ENCODE peak calls at places on chromosomes 11 and 22, in seven cellular contexts. V, X, E, H, P, B and I are unnamed samples.

GRCh38 chr11:32758291-32758690 is 36.2 kb downstream of the CCDC73 start:
- DNase-seq in V (no peak), X (no peak), E (no peak), H (no peak), P (no peak), B (no peak), I (no peak)

GRCh38 chr11:67279589-67280340 is 9.3 kb upstream of the ANKRD13D start:
- DNase-seq in V (no peak), X (no peak), E (no peak), H (no peak), P (no peak), B (no peak), I (no peak)

GRCh38 chr11:64848779-64849599 is 4.5 kb upstream of the CDC42BPG start:
- DNase-seq in V (no peak), X (peak), E (no peak), H (no peak), P (peak), B (peak), I (no peak)

GRCh38 chr22:38923463-38924196 is 33.8 kb upstream of the APOBEC3A start:
- DNase-seq in V (peak), X (peak), E (peak), H (peak), P (no peak), B (no peak), I (no peak)

GRCh38 chr11:76266269-76266668 is 60.0 kb upstream of the WNT11 start:
- DNase-seq in V (no peak), X (no peak), E (peak), H (peak), P (no peak), B (no peak), I (no peak)

GRCh38 chr11:116035972-116036371 is 531.8 kb upstream of the CADM1 start:
- DNase-seq in V (no peak), X (no peak), E (no peak), H (no peak), P (no peak), B (no peak), I (no peak)

GRCh38 chr11:63404536-63404935 is 35.0 kb downstream of the SLC22A9 start:
- DNase-seq in V (no peak), X (peak), E (no peak), H (no peak), P (no peak), B (no peak), I (no peak)

GRCh38 chr22:42277988-42278776 is 7.7 kb upstream of the TCF20 start:
- DNase-seq in V (peak), X (no peak), E (no peak), H (no peak), P (no peak), B (no peak), I (no peak)

GRCh38 chr11:28793282-28793738 is 685.1 kb downstream of the METTL15 start:
- DNase-seq in V (no peak), X (no peak), E (no peak), H (no peak), P (no peak), B (no peak), I (no peak)

GRCh38 chr11:68043349-68044144 is 4.7 kb downstream of the TCIRG1 start:
- DNase-seq in V (no peak), X (peak), E (no peak), H (no peak), P (no peak), B (no peak), I (no peak)

GRCh38 chr11:94664336-94664735 is 97.2 kb downstream of the PIWIL4 start:
- DNase-seq in V (no peak), X (no peak), E (no peak), H (peak), P (no peak), B (no peak), I (no peak)

GRCh38 chr11:1888811-1889526 is 2.7 kb downstream of the PRR33 start:
- DNase-seq in V (no peak), X (no peak), E (no peak), H (no peak), P (no peak), B (peak), I (no peak)

GRCh38 chr11:66326261-66327111 is 9.6 kb upstream of the CD248 start:
- DNase-seq in V (no peak), X (no peak), E (no peak), H (no peak), P (peak), B (no peak), I (no peak)

GRCh38 chr11:353315-353857 is 15.9 kb upstream of the B4GALNT4 start:
- DNase-seq in V (no peak), X (peak), E (no peak), H (no peak), P (no peak), B (no peak), I (no peak)

GRCh38 chr22:46085831-46086576 is 64.3 kb upstream of the PPARA start:
- DNase-seq in V (peak), X (peak), E (no peak), H (peak), P (no peak), B (no peak), I (no peak)

GRCh38 chr22:43013355-43014061 is 1.4 kb downstream of the PACSIN2 start:
- DNase-seq in V (no peak), X (no peak), E (no peak), H (no peak), P (peak), B (no peak), I (no peak)

GRCh38 chr11:133382217-133382746 is 150.0 kb downstream of the OPCML start:
- DNase-seq in V (no peak), X (no peak), E (no peak), H (no peak), P (no peak), B (no peak), I (no peak)

GRCh38 chr11:70906101-70906500 is 346.3 kb downstream of the SHANK2 start:
- DNase-seq in V (no peak), X (no peak), E (no peak), H (no peak), P (no peak), B (no peak), I (no peak)
- H3K27ac ChIP-seq in V (no peak), X (no peak), E (no peak), H (no peak), P (no peak), B (no peak), I (no peak)

DNA sequence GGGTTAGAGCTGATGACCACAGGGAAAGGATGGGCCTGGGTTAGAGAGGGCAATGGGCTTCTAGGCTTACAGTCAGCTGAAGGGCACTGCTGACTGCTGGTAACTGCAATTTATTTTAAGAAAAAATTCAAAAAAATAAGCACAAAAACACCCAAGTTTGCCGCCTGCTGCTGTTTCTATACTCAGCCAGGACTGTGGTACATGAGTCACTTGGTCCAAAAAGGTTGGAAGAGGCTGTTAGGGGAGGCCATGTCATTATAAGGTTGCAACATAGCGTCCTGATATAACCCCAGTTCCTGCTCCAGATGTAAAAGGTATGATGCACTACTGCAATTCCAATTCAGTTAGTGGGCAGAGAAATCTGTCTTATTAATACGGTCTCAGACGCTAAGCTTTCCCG is 98.9 kb downstream of the ETS1 start:
- DNase-seq in V (no peak), X (no peak), E (no peak), H (no peak), P (no peak), B (no peak), I (no peak)
- H3K27ac ChIP-seq in V (no peak), X (no peak), E (no peak), H (no peak), P (no peak), B (peak), I (no peak)

GRCh38 chr22:29288837-29289236 is 17.6 kb upstream of the GAS2L1 start:
- DNase-seq in V (no peak), X (no peak), E (no peak), H (no peak), P (no peak), B (no peak), I (no peak)

GRCh38 chr22:29290061-29290460 is 16.4 kb upstream of the GAS2L1 start:
- DNase-seq in V (no peak), X (no peak), E (no peak), H (no peak), P (no peak), B (no peak), I (no peak)

GRCh38 chr22:29291215-29291614 is 15.2 kb upstream of the GAS2L1 start:
- DNase-seq in V (no peak), X (no peak), E (no peak), H (no peak), P (no peak), B (no peak), I (no peak)

GRCh38 chr22:29292379-29292778 is 14.1 kb upstream of the GAS2L1 start:
- DNase-seq in V (no peak), X (no peak), E (no peak), H (no peak), P (no peak), B (no peak), I (no peak)
- H3K27ac ChIP-seq in V (no peak), X (no peak), E (no peak), H (no peak), P (no peak), B (no peak), I (no peak)

DNA sequence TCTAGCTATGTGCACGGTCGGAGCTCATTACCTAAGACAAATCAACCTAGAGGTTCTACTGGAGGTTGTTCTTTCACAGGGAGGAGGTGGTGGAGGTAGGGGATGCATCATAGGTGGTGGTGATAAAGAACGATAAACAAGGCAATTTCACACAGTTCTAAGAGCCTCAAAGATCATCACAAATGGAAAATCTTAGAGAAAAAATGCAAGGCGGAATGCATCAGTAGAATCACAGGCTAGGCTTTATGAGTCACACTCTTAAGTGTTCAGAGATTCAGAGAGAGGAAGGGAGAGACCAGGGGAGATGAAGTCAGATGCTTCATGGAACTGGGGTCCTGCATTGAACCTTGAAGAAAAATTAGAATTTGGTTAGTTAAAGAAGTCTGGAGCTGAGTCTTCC is 58.3 kb downstream of the TMPRSS5 start:
- DNase-seq in V (no peak), X (no peak), E (no peak), H (no peak), P (no peak), B (no peak), I (no peak)
- H3K27ac ChIP-seq in V (no peak), X (no peak), E (no peak), H (no peak), P (no peak), B (no peak), I (no peak)

GRCh38 chr11:129596361-129596760 is 219.3 kb upstream of the TMEM45B start:
- DNase-seq in V (peak), X (no peak), E (no peak), H (no peak), P (no peak), B (no peak), I (no peak)
- H3K27ac ChIP-seq in V (peak), X (no peak), E (no peak), H (no peak), P (no peak), B (no peak), I (no peak)

DNA sequence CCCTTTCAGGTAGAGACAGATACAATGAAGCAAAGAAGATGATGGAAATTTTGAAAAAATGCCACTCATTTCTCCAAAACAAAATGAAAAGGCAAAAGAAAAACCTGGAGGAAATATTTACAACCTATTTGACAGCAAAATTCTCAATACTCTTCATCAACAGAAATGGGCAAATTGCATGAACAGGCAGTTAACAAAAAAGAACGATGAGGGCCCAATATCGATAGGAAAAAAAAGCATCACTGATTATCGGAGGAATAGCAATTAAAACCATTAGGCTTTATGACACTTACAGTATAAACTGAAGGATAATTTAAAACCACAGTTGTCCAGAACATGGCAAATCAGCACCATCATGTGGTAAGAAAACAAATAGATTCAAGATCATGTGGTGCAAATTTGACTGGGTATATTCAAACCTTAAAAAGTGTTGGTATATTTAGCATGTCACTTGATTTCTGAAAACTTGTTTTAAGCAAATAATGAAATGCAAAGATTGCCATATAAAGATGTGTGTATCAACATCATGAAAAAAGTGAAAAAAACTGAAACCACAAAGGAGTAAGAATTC is 222.9 kb downstream of the BRD1 start:
- DNase-seq in V (no peak), X (no peak), E (no peak), H (no peak), P (no peak), B (no peak), I (no peak)
- H3K27ac ChIP-seq in V (no peak), X (no peak), E (no peak), H (no peak), P (no peak), B (no peak), I (no peak)

GRCh38 chr22:17083811-17084540 is 824 bp upstream of the IL17RA start:
- DNase-seq in V (no peak), X (no peak), E (no peak), H (no peak), P (no peak), B (no peak), I (no peak)
- H3K27ac ChIP-seq in V (peak), X (peak), E (peak), H (peak), P (peak), B (peak), I (peak)

GRCh38 chr11:47467372-47467771 is 18.4 kb upstream of the RAPSN start:
- DNase-seq in V (no peak), X (no peak), E (no peak), H (no peak), P (no peak), B (no peak), I (no peak)
- H3K27ac ChIP-seq in V (peak), X (peak), E (no peak), H (no peak), P (no peak), B (no peak), I (peak)